ENCODE peak calls at places on chromosomes 7 and 10, in seven cellular contexts. One of them, this sample, is unnamed.

GRCh38 chr10:11741608-11742007 is 574 bp upstream of the ECHDC3 start:
- DNase-seq in K562: no peak
- DNase-seq in SK-N-SH: peak; percentile 33
- DNase-seq in H1: no peak
- DNase-seq in HepG2: no peak
- DNase-seq in HCT116: no peak
- DNase-seq in GM12878: no peak
- DNase-seq in this sample: no peak

GRCh38 chr7:67493386-67493785 is 496.8 kb downstream of the TYW1 start:
- DNase-seq in GM12878: no peak
- DNase-seq in SK-N-SH: no peak
- DNase-seq in HCT116: no peak
- DNase-seq in HepG2: no peak
- DNase-seq in K562: no peak
- DNase-seq in H1: no peak
- DNase-seq in this sample: no peak

GRCh38 chr7:124085168-124085567 is 52.3 kb upstream of the TMEM229A start:
- DNase-seq in K562: no peak
- DNase-seq in SK-N-SH: peak; percentile 41
- DNase-seq in GM12878: no peak
- DNase-seq in H1: no peak
- DNase-seq in HCT116: no peak
- DNase-seq in HepG2: no peak
- DNase-seq in this sample: peak; percentile 99

GRCh38 chr7:131581241-131582157 is 25.1 kb upstream of the PODXL start:
- DNase-seq in HepG2: no peak
- DNase-seq in K562: no peak
- DNase-seq in GM12878: no peak
- DNase-seq in H1: peak; percentile 60
- DNase-seq in HCT116: no peak
- DNase-seq in SK-N-SH: no peak
- DNase-seq in this sample: peak; percentile 59

GRCh38 chr10:29144126-29144525 is 144.7 kb upstream of the LYZL1 start:
- DNase-seq in H1: no peak
- DNase-seq in K562: no peak
- DNase-seq in SK-N-SH: no peak
- DNase-seq in HepG2: no peak
- DNase-seq in GM12878: no peak
- DNase-seq in HCT116: no peak
- DNase-seq in this sample: no peak

GRCh38 chr10:10961078-10961477 is 56.6 kb upstream of the CELF2 start:
- DNase-seq in HCT116: no peak
- DNase-seq in SK-N-SH: no peak
- DNase-seq in HepG2: no peak
- DNase-seq in K562: no peak
- DNase-seq in GM12878: no peak
- DNase-seq in H1: no peak
- DNase-seq in this sample: no peak

GRCh38 chr7:42522227-42522991 is 285.4 kb upstream of the GLI3 start:
- DNase-seq in H1: peak; percentile 59
- DNase-seq in GM12878: no peak
- DNase-seq in HepG2: no peak
- DNase-seq in K562: no peak
- DNase-seq in SK-N-SH: no peak
- DNase-seq in HCT116: no peak
- DNase-seq in this sample: no peak

GRCh38 chr10:110214380-110214826 is 7.0 kb downstream of the MXI1 start:
- DNase-seq in H1: no peak
- DNase-seq in SK-N-SH: no peak
- DNase-seq in GM12878: no peak
- DNase-seq in HepG2: no peak
- DNase-seq in K562: no peak
- DNase-seq in HCT116: no peak
- DNase-seq in this sample: no peak

GRCh38 chr7:137820677-137821420 is 25.9 kb downstream of the DGKI start:
- DNase-seq in H1: peak; percentile 59
- DNase-seq in HCT116: no peak
- DNase-seq in K562: no peak
- DNase-seq in HepG2: no peak
- DNase-seq in SK-N-SH: peak; percentile 47
- DNase-seq in GM12878: no peak
- DNase-seq in this sample: no peak

GRCh38 chr10:89119651-89120050 is 87.5 kb downstream of the CH25H start:
- DNase-seq in HCT116: no peak
- DNase-seq in GM12878: no peak
- DNase-seq in K562: no peak
- DNase-seq in HepG2: no peak
- DNase-seq in H1: no peak
- DNase-seq in SK-N-SH: no peak
- DNase-seq in this sample: peak; percentile 67

GRCh38 chr10:12699258-12699700 is 302.2 kb downstream of the CCDC3 start:
- DNase-seq in H1: no peak
- DNase-seq in HCT116: no peak
- DNase-seq in HepG2: peak; percentile 20
- DNase-seq in SK-N-SH: no peak
- DNase-seq in GM12878: no peak
- DNase-seq in K562: no peak
- DNase-seq in this sample: peak; percentile 81

GRCh38 chr7:37245544-37245943 is 203.1 kb downstream of the ELMO1 start:
- DNase-seq in SK-N-SH: no peak
- DNase-seq in GM12878: no peak
- DNase-seq in H1: no peak
- DNase-seq in HCT116: no peak
- DNase-seq in HepG2: no peak
- DNase-seq in K562: no peak
- DNase-seq in this sample: no peak

GRCh38 chr7:123635551-123636359 is 19.9 kb upstream of the LMOD2 start:
- DNase-seq in SK-N-SH: peak; percentile 72
- DNase-seq in K562: peak; percentile 40
- DNase-seq in HCT116: no peak
- DNase-seq in H1: no peak
- DNase-seq in GM12878: no peak
- DNase-seq in HepG2: peak; percentile 5
- DNase-seq in this sample: peak; percentile 64

GRCh38 chr10:5977471-5978370 is at the start of gene IL15RA:
- DNase-seq in HCT116: peak; percentile 39
- DNase-seq in HepG2: peak; percentile 24
- DNase-seq in SK-N-SH: peak; percentile 75
- DNase-seq in K562: peak; percentile 92
- DNase-seq in GM12878: no peak
- DNase-seq in H1: peak; percentile 81
- DNase-seq in this sample: peak; percentile 82

GRCh38 chr7:135236727-135237126 is 3.1 kb downstream of the STRA8 start:
- DNase-seq in HepG2: no peak
- DNase-seq in H1: no peak
- DNase-seq in GM12878: peak; percentile 53
- DNase-seq in K562: no peak
- DNase-seq in SK-N-SH: no peak
- DNase-seq in HCT116: no peak
- DNase-seq in this sample: no peak

GRCh38 chr10:17229967-17230682 is 2.1 kb downstream of the VIM start:
- DNase-seq in HCT116: peak; percentile 89
- DNase-seq in GM12878: peak; percentile 73
- DNase-seq in SK-N-SH: peak; percentile 67
- DNase-seq in H1: peak; percentile 87
- DNase-seq in K562: peak; percentile 81
- DNase-seq in HepG2: no peak
- DNase-seq in this sample: peak; percentile 67

GRCh38 chr10:117364121-117364960 is 10.9 kb downstream of the PDZD8 start:
- DNase-seq in HepG2: no peak
- DNase-seq in GM12878: no peak
- DNase-seq in SK-N-SH: no peak
- DNase-seq in K562: no peak
- DNase-seq in H1: no peak
- DNase-seq in HCT116: no peak
- DNase-seq in this sample: peak; percentile 29

GRCh38 chr7:107090452-107090851 is 45.9 kb downstream of the PRKAR2B start:
- DNase-seq in HepG2: no peak
- DNase-seq in H1: no peak
- DNase-seq in SK-N-SH: no peak
- DNase-seq in HCT116: no peak
- DNase-seq in K562: no peak
- DNase-seq in GM12878: no peak
- DNase-seq in this sample: peak; percentile 42
- TF ChIP-seq MAX in HepG2: no peak
- TF ChIP-seq MAX in H1: no peak
- TF ChIP-seq MAX in SK-N-SH: no peak
- TF ChIP-seq MAX in HCT116: no peak
- TF ChIP-seq MAX in K562: no peak
- TF ChIP-seq MAX in GM12878: no peak
- TF ChIP-seq MAX in this sample: no peak

GRCh38 chr7:38462819-38463218 is 168.4 kb downstream of the AMPH start:
- DNase-seq in K562: no peak
- DNase-seq in GM12878: no peak
- DNase-seq in H1: no peak
- DNase-seq in HepG2: no peak
- DNase-seq in SK-N-SH: no peak
- DNase-seq in HCT116: no peak
- DNase-seq in this sample: no peak

GRCh38 chr7:38461887-38462286 is 169.3 kb downstream of the AMPH start:
- DNase-seq in SK-N-SH: no peak
- DNase-seq in GM12878: no peak
- DNase-seq in H1: no peak
- DNase-seq in HCT116: no peak
- DNase-seq in K562: no peak
- DNase-seq in HepG2: no peak
- DNase-seq in this sample: no peak

GRCh38 chr7:38465946-38466345 is 165.2 kb downstream of the AMPH start:
- DNase-seq in GM12878: no peak
- DNase-seq in HCT116: no peak
- DNase-seq in K562: no peak
- DNase-seq in HepG2: no peak
- DNase-seq in H1: no peak
- DNase-seq in SK-N-SH: no peak
- DNase-seq in this sample: peak; percentile 25

DNA sequence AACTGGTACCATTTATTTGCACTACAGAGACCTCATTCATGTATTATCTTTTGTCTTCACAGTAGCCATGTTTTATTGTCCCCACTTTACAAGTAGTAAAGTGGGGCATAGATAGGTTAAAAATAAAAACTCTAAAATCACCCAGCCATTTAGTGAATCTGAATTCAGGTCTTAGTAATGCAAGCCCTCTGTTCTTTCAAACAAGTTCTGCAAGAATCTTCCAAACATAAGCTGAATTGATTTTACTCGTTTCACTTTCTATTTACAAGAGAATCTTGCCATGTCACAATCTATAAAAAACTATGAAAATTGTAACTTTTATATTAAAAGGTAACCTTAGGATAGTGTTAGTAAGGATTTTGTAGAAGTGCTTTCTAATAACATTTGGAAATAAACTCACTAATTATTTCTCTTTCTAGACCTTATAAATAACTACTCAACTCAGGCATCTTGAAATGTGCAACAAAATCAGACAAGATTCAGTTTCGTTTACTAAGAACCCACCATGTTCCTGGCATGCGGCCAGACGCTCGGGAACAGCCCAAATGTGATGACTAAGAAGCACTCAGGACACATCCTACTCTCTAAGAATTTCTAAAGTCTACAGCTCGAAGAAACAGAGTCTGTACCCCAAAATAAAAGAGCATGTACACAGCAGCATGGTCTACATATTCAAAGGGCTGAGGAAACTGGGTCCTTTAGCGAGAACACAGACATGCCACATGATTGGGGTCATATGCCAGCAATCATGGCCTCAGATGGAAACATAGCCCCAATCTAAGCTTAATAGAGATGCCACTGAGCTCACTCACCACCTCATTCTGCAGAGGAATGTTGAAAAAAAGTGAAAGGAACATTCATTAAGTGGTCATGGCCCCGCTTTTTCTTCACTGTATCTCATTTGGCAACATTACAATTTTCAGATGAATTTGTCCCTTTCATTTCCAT is 167.6 kb downstream of the AMPH start:
- DNase-seq in SK-N-SH: no peak
- DNase-seq in GM12878: peak; percentile 61
- DNase-seq in H1: no peak
- DNase-seq in K562: no peak
- DNase-seq in HCT116: no peak
- DNase-seq in HepG2: no peak
- DNase-seq in this sample: no peak
- H3K4me3 ChIP-seq in SK-N-SH: no peak overlapping the region
- H3K4me3 ChIP-seq in GM12878: peak overlapping the region; percentile 18
- H3K4me3 ChIP-seq in H1: no peak overlapping the region
- H3K4me3 ChIP-seq in K562: no peak overlapping the region
- H3K4me3 ChIP-seq in HCT116: no peak overlapping the region
- H3K4me3 ChIP-seq in HepG2: no peak overlapping the region
- H3K4me3 ChIP-seq in this sample: no peak overlapping the region

GRCh38 chr7:101870361-101871062 is 53.1 kb downstream of the CUX1 start:
- DNase-seq in HepG2: peak; percentile 28
- DNase-seq in GM12878: no peak
- DNase-seq in H1: no peak
- DNase-seq in K562: peak; percentile 55
- DNase-seq in HCT116: peak; percentile 52
- DNase-seq in SK-N-SH: peak; percentile 54
- DNase-seq in this sample: no peak

GRCh38 chr7:101869901-101870290 is 52.5 kb downstream of the CUX1 start:
- DNase-seq in H1: no peak
- DNase-seq in K562: peak; percentile 52
- DNase-seq in HCT116: no peak
- DNase-seq in SK-N-SH: no peak
- DNase-seq in GM12878: no peak
- DNase-seq in HepG2: no peak
- DNase-seq in this sample: no peak

GRCh38 chr7:101874028-101874427 is 56.6 kb downstream of the CUX1 start:
- DNase-seq in HCT116: no peak
- DNase-seq in HepG2: no peak
- DNase-seq in SK-N-SH: no peak
- DNase-seq in K562: no peak
- DNase-seq in GM12878: no peak
- DNase-seq in H1: no peak
- DNase-seq in this sample: no peak

GRCh38 chr7:101869026-101869900 is 51.8 kb downstream of the CUX1 start:
- DNase-seq in GM12878: no peak
- DNase-seq in SK-N-SH: no peak
- DNase-seq in H1: peak; percentile 81
- DNase-seq in HCT116: no peak
- DNase-seq in K562: peak; percentile 65
- DNase-seq in HepG2: no peak
- DNase-seq in this sample: no peak

DNA sequence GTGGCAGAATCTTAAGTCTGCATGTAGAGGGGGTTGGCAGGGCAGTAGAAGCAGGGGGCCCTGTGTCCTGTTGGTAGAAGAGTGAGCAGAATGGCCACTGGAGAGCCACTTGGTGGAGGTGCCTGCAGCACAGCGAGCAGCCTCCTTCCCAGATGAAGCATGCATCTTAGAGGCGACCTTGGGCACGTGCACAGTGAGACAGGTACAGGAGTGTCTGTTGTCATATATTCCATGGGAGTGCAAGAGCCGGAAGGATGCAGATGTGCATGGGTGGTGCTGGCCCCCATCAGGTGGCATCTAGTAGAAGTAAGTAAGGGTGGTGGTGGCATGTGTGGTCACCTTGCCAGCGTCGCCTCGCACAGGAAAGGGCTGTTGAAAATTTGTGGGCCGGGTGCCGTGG is 53.9 kb downstream of the CUX1 start:
- DNase-seq in H1: no peak
- DNase-seq in GM12878: no peak
- DNase-seq in HepG2: no peak
- DNase-seq in SK-N-SH: no peak
- DNase-seq in HCT116: no peak
- DNase-seq in K562: no peak
- DNase-seq in this sample: no peak
- H3K9ac ChIP-seq in H1: no peak overlapping the region
- H3K9ac ChIP-seq in GM12878: no peak overlapping the region
- H3K9ac ChIP-seq in HepG2: no peak overlapping the region
- H3K9ac ChIP-seq in SK-N-SH: no peak overlapping the region
- H3K9ac ChIP-seq in HCT116: no peak overlapping the region
- H3K9ac ChIP-seq in K562: peak overlapping the region; percentile 61
- H3K9ac ChIP-seq in this sample: no peak overlapping the region

GRCh38 chr10:77898323-77899079 is 28.1 kb downstream of the DLG5 start:
- DNase-seq in SK-N-SH: peak; percentile 57
- DNase-seq in GM12878: no peak
- DNase-seq in K562: no peak
- DNase-seq in HCT116: no peak
- DNase-seq in H1: no peak
- DNase-seq in HepG2: no peak
- DNase-seq in this sample: peak; percentile 18
- TF ChIP-seq MAX in SK-N-SH: no peak
- TF ChIP-seq MAX in GM12878: no peak
- TF ChIP-seq MAX in K562: no peak
- TF ChIP-seq MAX in HCT116: peak; percentile 55
- TF ChIP-seq MAX in H1: no peak
- TF ChIP-seq MAX in HepG2: no peak
- TF ChIP-seq MAX in this sample: no peak